ENCODE peak calls at places on chromosomes 12 and 14, in five cellular contexts. Q is adipocyte, D is tibial artery, I is RWPE2, C is spleen. S is an unnamed sample.
A peak's percentile ranks its signal among the peaks of the same experiment; 100 is the strongest.

GRCh38 chr14:28656704-28657255 is 109.8 kb upstream of the FOXG1 start:
- DNase-seq in Q (no peak), D (no peak), I (no peak), C (no peak), S (no peak)

GRCh38 chr12:58803893-58804292 is 116.4 kb downstream of the LRIG3 start:
- DNase-seq in Q (peak; percentile 88), D (no peak), I (no peak), C (no peak), S (no peak)

GRCh38 chr12:78651755-78652154 is 212.8 kb upstream of the SYT1 start:
- DNase-seq in Q (no peak), D (no peak), I (no peak), C (no peak), S (no peak)

GRCh38 chr12:79055926-79056674 is 191.5 kb downstream of the SYT1 start:
- DNase-seq in Q (peak; percentile 33), D (no peak), I (no peak), C (no peak), S (no peak)

GRCh38 chr12:96208346-96208745 is 14.2 kb downstream of the ELK3 start:
- DNase-seq in Q (peak; percentile 77), D (no peak), I (no peak), C (no peak), S (no peak)

GRCh38 chr12:57309420-57309819 is 58.4 kb upstream of the STAC3 start:
- DNase-seq in Q (peak; percentile 20), D (no peak), I (no peak), C (no peak), S (no peak)

GRCh38 chr14:69955855-69956567 is 76.8 kb downstream of the SMOC1 start:
- DNase-seq in Q (no peak), D (no peak), I (no peak), C (no peak), S (no peak)

GRCh38 chr12:49092816-49093406 is 1.7 kb downstream of the DHH start:
- DNase-seq in Q (no peak), D (no peak), I (no peak), C (no peak), S (no peak)

GRCh38 chr14:89773151-89773550 is 181.4 kb downstream of the EFCAB11 start:
- DNase-seq in Q (no peak), D (no peak), I (no peak), C (no peak), S (no peak)

GRCh38 chr12:105978276-105978675 is 160.5 kb downstream of the NUAK1 start:
- DNase-seq in Q (no peak), D (no peak), I (no peak), C (no peak), S (no peak)

GRCh38 chr12:90672081-90672480 is 282.9 kb downstream of the CCER1 start:
- DNase-seq in Q (peak; percentile 22), D (no peak), I (no peak), C (no peak), S (no peak)

GRCh38 chr12:21248679-21249078 is 86.0 kb downstream of the SLCO1A2 start:
- DNase-seq in Q (peak; percentile 57), D (no peak), I (no peak), C (no peak), S (no peak)

GRCh38 chr12:124771462-124772361 is 92.0 kb downstream of the SCARB1 start:
- DNase-seq in Q (peak; percentile 90), D (peak; percentile 89), I (no peak), C (peak; percentile 94), S (no peak)

GRCh38 chr12:124087251-124088141 is 114.5 kb downstream of the ZNF664 start:
- DNase-seq in Q (peak; percentile 15), D (no peak), I (no peak), C (no peak), S (no peak)

GRCh38 chr14:77923131-77923933 is 123.4 kb downstream of the ADCK1 start:
- DNase-seq in Q (no peak), D (no peak), I (no peak), C (peak; percentile 43), S (no peak)

GRCh38 chr14:37590096-37590809 is 4.8 kb downstream of the FOXA1 start:
- DNase-seq in Q (no peak), D (no peak), I (no peak), C (no peak), S (no peak)

GRCh38 chr14:37592288-37593274 is 2.5 kb downstream of the FOXA1 start:
- DNase-seq in Q (no peak), D (no peak), I (peak; percentile 78), C (no peak), S (no peak)

GRCh38 chr14:37591941-37592287 is 3.1 kb downstream of the FOXA1 start:
- DNase-seq in Q (no peak), D (no peak), I (peak; percentile 79), C (no peak), S (no peak)

GRCh38 chr14:37590810-37591139 is 4.3 kb downstream of the FOXA1 start:
- DNase-seq in Q (no peak), D (no peak), I (no peak), C (no peak), S (no peak)

DNA sequence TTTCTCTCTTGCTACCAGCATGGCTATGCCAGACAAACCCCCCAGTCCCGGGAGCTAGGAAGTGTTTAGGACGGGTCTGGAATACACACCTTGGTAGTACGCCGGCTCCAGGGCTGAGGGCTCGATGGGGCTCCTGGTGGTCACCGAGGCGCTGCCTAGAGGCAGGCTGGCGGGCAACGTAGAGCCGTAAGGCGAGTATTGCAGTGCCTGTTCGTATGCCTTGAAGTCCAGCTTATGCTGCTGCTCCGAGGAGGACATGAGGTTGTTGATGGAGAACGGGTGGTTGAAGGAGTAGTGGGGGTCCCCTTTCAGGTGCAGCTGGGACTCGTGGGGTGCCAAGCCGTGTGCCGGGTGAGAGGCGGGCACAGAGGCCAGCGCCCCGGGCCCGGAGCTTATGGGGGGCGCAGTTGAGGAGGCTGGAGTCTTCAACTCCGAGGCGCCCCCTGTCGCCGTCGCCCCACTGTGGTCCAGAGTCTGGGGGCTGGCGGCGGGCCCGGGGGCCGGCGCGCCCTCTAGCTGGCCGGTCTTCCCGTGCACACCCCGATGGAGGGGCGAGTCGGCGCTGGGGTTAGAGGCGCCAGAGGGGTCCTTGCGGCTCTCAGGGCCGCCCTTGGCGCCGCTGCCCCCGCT is 3.6 kb downstream of the FOXA1 start:
- DNase-seq in Q (no peak), D (no peak), I (peak; percentile 84), C (no peak), S (no peak)
- H3K4me3 ChIP-seq in Q (no peak overlapping the region), D (no peak overlapping the region), I (peak overlapping the region; percentile 88), C (no peak overlapping the region), S (peak overlapping the region; percentile 19)

DNA sequence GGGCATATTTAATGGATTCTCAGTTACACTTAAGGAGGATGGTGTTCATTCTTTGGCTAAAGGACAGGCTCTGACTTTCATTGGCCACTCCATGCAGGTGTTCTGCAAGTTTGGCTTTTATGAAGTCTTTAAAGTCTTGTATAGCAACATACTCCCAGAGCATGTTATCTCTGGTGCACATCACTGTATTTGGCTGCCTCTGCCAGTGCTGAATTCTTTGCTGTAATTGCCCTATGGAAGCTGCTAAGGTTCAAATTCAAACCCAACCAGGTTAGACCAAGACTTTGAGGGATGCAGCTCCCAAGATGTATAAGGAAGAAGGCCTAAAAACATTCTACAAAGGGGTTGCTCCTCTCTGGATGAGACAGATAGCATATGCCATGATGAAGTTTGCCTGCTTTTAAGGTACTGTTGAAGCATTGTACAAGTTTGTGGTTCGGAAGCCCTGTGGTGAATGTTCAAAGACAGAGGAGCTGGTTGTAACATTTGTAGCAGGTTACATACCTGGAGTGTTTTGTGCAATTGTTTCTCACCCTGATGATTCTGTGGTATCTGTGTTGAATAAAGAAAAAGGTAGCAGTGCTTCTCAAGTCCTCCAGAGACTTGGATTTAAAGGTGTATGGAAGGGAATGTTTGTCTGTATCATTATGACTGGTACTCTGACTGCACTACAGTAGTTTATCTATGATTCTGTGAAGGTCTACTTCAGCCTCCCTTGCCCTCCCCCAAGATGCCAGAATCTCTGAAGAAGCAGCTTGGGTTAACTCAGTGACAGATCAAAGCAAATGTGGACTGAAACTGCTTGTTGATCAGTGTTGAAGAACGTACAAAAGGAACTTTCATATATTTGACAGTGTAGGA is 19.4 kb downstream of the TMEM116 start:
- DNase-seq in Q (no peak), D (no peak), I (no peak), C (no peak), S (no peak)
- H3K4me1 ChIP-seq in Q (peaks cover 10% of the 10 kb centered on the region), D (no peaks in the 10 kb centered on the region), I (no peaks in the 10 kb centered on the region), C (peaks cover 49% of the 10 kb centered on the region), S (no peaks in the 10 kb centered on the region)

GRCh38 chr12:113120670-113121370 is 14.7 kb downstream of the RASAL1 start:
- DNase-seq in Q (no peak), D (no peak), I (no peak), C (no peak), S (no peak)
- H3K4me3 ChIP-seq in Q (no peak overlapping the region), D (no peak overlapping the region), I (no peak overlapping the region), C (no peak overlapping the region), S (no peak overlapping the region)

DNA sequence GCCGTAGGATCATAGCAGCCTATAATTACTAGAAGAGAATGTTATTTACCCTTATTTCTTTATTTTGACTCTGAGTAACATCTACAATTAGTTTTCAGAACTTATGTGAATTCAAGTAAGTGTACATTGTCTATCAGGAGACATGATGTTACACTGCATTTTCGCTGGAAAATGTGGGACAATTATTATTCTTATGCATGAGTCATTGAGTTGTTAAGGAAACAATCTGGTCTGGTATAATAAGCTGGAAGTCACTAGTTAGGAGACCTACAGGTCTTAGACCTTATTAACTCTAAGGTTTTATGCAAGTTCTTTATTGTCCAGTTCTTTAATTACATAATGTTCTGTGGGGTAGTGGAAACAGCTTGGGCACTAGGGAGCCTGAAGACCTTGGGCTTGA is 5.8 kb downstream of the KTN1 start:
- DNase-seq in Q (peak; percentile 53), D (no peak), I (no peak), C (no peak), S (no peak)
- H3K4me1 ChIP-seq in Q (peaks cover 57% of the 10 kb centered on the region), D (peaks cover 79% of the 10 kb centered on the region), I (peaks cover 65% of the 10 kb centered on the region), C (peaks cover 87% of the 10 kb centered on the region), S (peaks cover 90% of the 10 kb centered on the region)

GRCh38 chr12:52149182-52149641 is 42.6 kb downstream of the KRT80 start:
- DNase-seq in Q (peak; percentile 12), D (no peak), I (no peak), C (peak; percentile 47), S (no peak)

GRCh38 chr12:52152905-52153317 is 38.9 kb downstream of the KRT80 start:
- DNase-seq in Q (no peak), D (no peak), I (no peak), C (no peak), S (no peak)

GRCh38 chr12:52149651-52150241 is 42.1 kb downstream of the KRT80 start:
- DNase-seq in Q (no peak), D (no peak), I (no peak), C (peak; percentile 72), S (no peak)

GRCh38 chr12:52151153-52151858 is 40.5 kb downstream of the KRT80 start:
- DNase-seq in Q (no peak), D (no peak), I (no peak), C (peak; percentile 51), S (no peak)

DNA sequence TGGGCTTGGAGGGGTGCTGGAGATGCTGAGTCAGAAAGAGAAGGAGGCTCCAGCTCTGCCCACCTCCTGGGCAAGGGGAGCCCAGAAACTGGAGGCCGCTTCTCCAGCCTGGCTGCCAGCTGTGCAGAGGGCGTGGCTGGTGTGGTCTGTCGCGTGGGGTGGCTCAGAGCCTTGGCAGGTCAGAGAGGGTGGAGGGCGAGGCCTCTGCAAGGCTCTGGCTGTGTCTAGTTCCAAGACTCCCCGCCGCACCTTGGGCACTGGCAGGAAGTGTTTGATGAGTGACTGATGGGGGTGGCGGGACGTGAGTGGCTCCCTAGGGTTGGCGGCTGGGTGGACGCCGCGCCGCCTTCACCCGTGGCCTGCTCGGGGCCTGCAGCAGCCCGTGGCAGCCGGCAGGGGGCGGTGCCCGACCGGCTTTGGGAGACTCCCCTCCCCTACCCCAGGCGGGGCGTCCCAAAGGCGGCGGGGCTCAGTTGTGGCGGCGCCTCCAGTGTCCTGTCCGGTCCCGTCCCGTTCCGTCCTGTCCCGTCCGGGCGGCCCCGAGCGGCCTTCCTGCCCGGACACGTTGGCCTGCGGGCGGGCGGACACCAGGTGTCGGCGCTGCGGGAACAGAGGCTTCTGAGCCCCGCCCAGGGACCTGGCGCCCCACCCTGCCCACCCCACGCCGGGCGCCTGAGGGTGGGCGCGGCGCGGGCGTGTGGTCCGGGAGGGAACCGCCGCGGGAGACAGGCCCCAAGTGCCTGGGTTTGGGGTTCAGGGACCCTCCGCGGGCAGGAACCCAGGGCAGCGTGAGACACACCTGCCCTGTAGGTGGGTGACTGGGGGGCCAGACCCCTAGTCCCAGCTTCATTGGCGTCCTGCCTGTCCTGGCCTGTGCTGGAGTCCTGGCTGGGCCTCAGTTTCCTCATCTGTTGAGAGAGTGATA is 39.7 kb downstream of the KRT80 start:
- DNase-seq in Q (peak; percentile 32), D (peak; percentile 83), I (peak; percentile 97), C (peak; percentile 90), S (no peak)
- H3K4me3 ChIP-seq in Q (peak overlapping the region; percentile 47), D (peak overlapping the region; percentile 58), I (no peak overlapping the region), C (peak overlapping the region; percentile 23), S (peak overlapping the region; percentile 27)

S was measured in vagina.